ENCODE peak calls at places on chromosomes 6 and 20, in nine cellular contexts. G, E, U, P, S, F, L, Z and W are unnamed samples.

GRCh38 chr20:33672426-33673114 is 1.7 kb downstream of the NECAB3 start:
- DNase-seq in E (no peak), P (no peak), U (no peak), S (no peak), G (peak), L (no peak), Z (no peak), F (no peak), W (peak)

GRCh38 chr20:60088236-60088635 is 130.0 kb downstream of the CDH26 start:
- DNase-seq in E (no peak), U (no peak), F (no peak), P (no peak), Z (no peak), G (no peak), S (no peak), L (no peak), W (peak)

GRCh38 chr6:40356242-40356910 is 230.8 kb downstream of the LRFN2 start:
- DNase-seq in F (no peak), Z (no peak), L (no peak), G (no peak), P (no peak), E (no peak), S (no peak), U (no peak), W (no peak)

GRCh38 chr6:136579800-136580199 is 29.6 kb upstream of the MAP7 start:
- DNase-seq in G (no peak), E (no peak), P (no peak), Z (no peak), F (no peak), S (no peak), U (no peak), L (no peak), W (no peak)

GRCh38 chr6:117616971-117617765 is 14.9 kb upstream of the GOPC start:
- DNase-seq in G (no peak), U (no peak), F (no peak), Z (no peak), S (no peak), P (no peak), L (no peak), E (no peak), W (no peak)

GRCh38 chr20:37693629-37694626 is at the start of gene CTNNBL1:
- DNase-seq in G (peak), L (peak), P (peak), F (peak), S (peak), E (peak), U (peak), Z (peak), W (peak)

GRCh38 chr20:44616604-44616964 is 34.2 kb downstream of the PKIG start:
- DNase-seq in Z (peak), U (no peak), L (no peak), S (no peak), F (no peak), E (no peak), G (no peak), P (no peak), W (peak)

GRCh38 chr6:2858678-2859324 is 17.1 kb upstream of the SERPINB1 start:
- DNase-seq in U (no peak), L (no peak), Z (no peak), G (no peak), E (peak), S (no peak), F (no peak), P (no peak), W (no peak)

GRCh38 chr6:128310061-128310460 is 210.3 kb downstream of the PTPRK start:
- DNase-seq in Z (no peak), F (no peak), L (no peak), E (no peak), S (no peak), U (no peak), G (no peak), P (no peak), W (no peak)

GRCh38 chr6:10736721-10737120 is 10.9 kb upstream of the TMEM14B start:
- DNase-seq in S (no peak), E (no peak), F (no peak), P (no peak), U (no peak), Z (no peak), G (no peak), L (no peak), W (no peak)

GRCh38 chr20:52847029-52847660 is 125.0 kb upstream of the TSHZ2 start:
- DNase-seq in P (no peak), F (no peak), U (no peak), S (no peak), L (no peak), E (no peak), Z (no peak), G (peak), W (no peak)

GRCh38 chr6:166442131-166442530 is 59.4 kb upstream of the MPC1 start:
- DNase-seq in U (no peak), Z (no peak), E (no peak), L (no peak), G (no peak), S (no peak), P (no peak), F (no peak), W (no peak)

GRCh38 chr20:45993197-45993951 is 15.3 kb upstream of the MMP9 start:
- DNase-seq in U (peak), E (no peak), S (no peak), G (no peak), F (no peak), Z (no peak), L (peak), P (peak), W (peak)

GRCh38 chr20:41746635-41747034 is 128.5 kb upstream of the CHD6 start:
- DNase-seq in U (peak), Z (no peak), L (no peak), E (no peak), F (no peak), G (no peak), S (no peak), P (no peak), W (no peak)

GRCh38 chr6:43911625-43912577 is 141.9 kb downstream of the VEGFA start:
- DNase-seq in G (peak), F (no peak), P (no peak), Z (no peak), E (no peak), L (no peak), S (no peak), U (no peak), W (no peak)

GRCh38 chr20:49104365-49104648 is 58.2 kb downstream of the CSE1L start:
- DNase-seq in S (no peak), E (no peak), G (peak), Z (peak), L (no peak), P (no peak), U (no peak), F (no peak), W (no peak)

GRCh38 chr6:148973809-148974208 is 227.0 kb downstream of the UST start:
- DNase-seq in F (no peak), U (peak), P (peak), S (no peak), E (no peak), G (peak), Z (peak), L (no peak), W (no peak)

GRCh38 chr6:158505194-158505593 is 54.7 kb upstream of the TMEM181 start:
- DNase-seq in S (no peak), G (no peak), F (no peak), Z (no peak), P (no peak), E (no peak), L (no peak), U (no peak), W (no peak)

GRCh38 chr6:140107216-140107615 is 732.8 kb upstream of the CITED2 start:
- DNase-seq in L (no peak), G (no peak), Z (no peak), P (no peak), U (no peak), S (no peak), F (no peak), E (no peak), W (no peak)

GRCh38 chr6:30964075-30964474 is 19.4 kb upstream of the MUC21 start:
- DNase-seq in U (no peak), Z (no peak), F (no peak), L (no peak), S (no peak), P (no peak), G (no peak), E (no peak), W (no peak)

GRCh38 chr6:136510782-136511181 is 39.4 kb downstream of the MAP7 start:
- DNase-seq in F (no peak), P (no peak), U (no peak), L (no peak), E (no peak), G (no peak), S (no peak), Z (no peak), W (no peak)

GRCh38 chr20:4026093-4026601 is 10.8 kb upstream of the RNF24 start:
- DNase-seq in Z (no peak), U (peak), E (no peak), S (no peak), F (peak), P (no peak), L (peak), G (no peak), W (no peak)

GRCh38 chr6:37381579-37381978 is 27.8 kb downstream of the RNF8 start:
- DNase-seq in E (peak), S (no peak), Z (peak), F (no peak), L (peak), G (peak), P (peak), U (peak), W (no peak)

GRCh38 chr6:3484240-3484639 is 27.4 kb upstream of the SLC22A23 start:
- DNase-seq in Z (no peak), G (no peak), S (no peak), E (no peak), L (no peak), U (no peak), F (no peak), P (peak), W (no peak)

GRCh38 chr6:165843568-165844113 is 180.6 kb upstream of the PDE10A start:
- DNase-seq in P (no peak), U (no peak), Z (no peak), G (no peak), L (no peak), S (no peak), E (no peak), F (no peak), W (no peak)

GRCh38 chr20:19692685-19693119 is 65.4 kb upstream of the RIN2 start:
- DNase-seq in L (no peak), S (peak), F (no peak), U (peak), Z (peak), G (peak), E (no peak), P (peak), W (no peak)

GRCh38 chr6:114342086-114342825 is 567 bp downstream of the HS3ST5 start:
- DNase-seq in S (peak), E (no peak), L (no peak), Z (peak), G (no peak), F (no peak), P (no peak), U (peak), W (no peak)

GRCh38 chr6:137361701-137362100 is 132.5 kb downstream of the OLIG3 start:
- DNase-seq in E (no peak), G (no peak), F (no peak), U (no peak), P (no peak), S (no peak), Z (no peak), L (no peak), W (no peak)

GRCh38 chr6:437042-437402 is 45.5 kb downstream of the IRF4 start:
- DNase-seq in P (no peak), U (no peak), F (no peak), Z (no peak), L (no peak), S (no peak), E (no peak), G (no peak), W (no peak)

GRCh38 chr6:14396826-14397517 is 279.4 kb downstream of the CD83 start:
- DNase-seq in S (no peak), P (no peak), L (no peak), U (peak), E (no peak), F (no peak), Z (peak), G (no peak), W (no peak)

GRCh38 chr20:2873747-2874041 is 413 bp downstream of the PTPRA start:
- DNase-seq in P (no peak), L (peak), G (peak), S (peak), U (peak), E (no peak), Z (peak), F (no peak), W (no peak)

GRCh38 chr6:110612298-110612697 is 135.9 kb upstream of the SLC22A16 start:
- DNase-seq in Z (no peak), G (no peak), F (no peak), S (no peak), U (peak), L (no peak), P (no peak), E (no peak), W (no peak)

GRCh38 chr20:4559906-4560305 is 161.8 kb upstream of the PRND start:
- DNase-seq in P (no peak), Z (no peak), G (no peak), L (no peak), S (no peak), E (no peak), F (no peak), U (no peak), W (no peak)

GRCh38 chr6:32147401-32148132 is 4.2 kb downstream of the PRRT1 start:
- DNase-seq in G (no peak), F (no peak), Z (no peak), P (no peak), L (no peak), S (no peak), E (no peak), U (no peak), W (no peak)

GRCh38 chr6:157551041-157551832 is 170.2 kb downstream of the ZDHHC14 start:
- DNase-seq in P (peak), Z (no peak), F (no peak), S (no peak), L (no peak), G (no peak), E (no peak), U (no peak), W (no peak)

GRCh38 chr20:49028684-49029083 is 17.4 kb upstream of the CSE1L start:
- DNase-seq in Z (no peak), L (no peak), E (no peak), S (no peak), G (no peak), U (peak), F (no peak), P (no peak), W (no peak)

GRCh38 chr6:135522975-135523692 is 25.6 kb upstream of the AHI1 start:
- DNase-seq in Z (no peak), L (no peak), S (no peak), F (no peak), U (no peak), P (no peak), E (no peak), G (peak), W (no peak)

GRCh38 chr6:103183831-103184411 is 1675.8 kb downstream of the HACE1 start:
- DNase-seq in F (no peak), L (no peak), S (peak), E (no peak), P (no peak), Z (peak), U (no peak), G (peak), W (no peak)